ENCODE peak calls at places on chromosomes 4 and X, in eight cellular contexts. V is BJ, O is neural crest cell, W is RWPE2, J is IMR-90, M is GM13977, N is HFF-Myc, S is endodermal cell. Y is an unnamed sample.

GRCh38 chr4:6591781-6592180 is 16.8 kb downstream of the MAN2B2 start:
- DNase-seq in V (no peak), O (no peak), W (no peak), J (no peak), M (no peak), N (no peak), S (no peak), Y (no peak)

GRCh38 chr4:6986067-6986780 is 56.9 kb upstream of the TADA2B start:
- DNase-seq in V (no peak), O (no peak), W (no peak), J (peak; percentile 84), M (no peak), N (no peak), S (peak; percentile 74), Y (no peak)

GRCh38 chr4:52996261-52997131 is 134.4 kb downstream of the RASL11B start:
- DNase-seq in V (no peak), O (no peak), W (no peak), J (peak; percentile 67), M (no peak), N (no peak), S (no peak), Y (no peak)

GRCh38 chrX:108671526-108671925 is 64.8 kb downstream of the IRS4 start:
- DNase-seq in V (no peak), O (no peak), W (no peak), J (no peak), M (no peak), N (no peak), S (no peak), Y (no peak)

GRCh38 chr4:184750926-184751584 is 17.2 kb upstream of the CENPU start:
- DNase-seq in V (no peak), O (no peak), W (no peak), J (no peak), M (no peak), N (no peak), S (no peak), Y (no peak)

GRCh38 chr4:164997941-164998340 is 20.5 kb upstream of the TRIM61 start:
- DNase-seq in V (no peak), O (no peak), W (no peak), J (no peak), M (no peak), N (no peak), S (no peak), Y (no peak)

GRCh38 chrX:98057176-98057575 is 1173.5 kb downstream of the RPA4 start:
- DNase-seq in V (no peak), O (no peak), W (no peak), J (no peak), M (no peak), N (no peak), S (no peak), Y (no peak)

GRCh38 chr4:142408003-142408441 is 438.1 kb downstream of the INPP4B start:
- DNase-seq in V (peak; percentile 85), O (no peak), W (peak; percentile 89), J (no peak), M (no peak), N (no peak), S (no peak), Y (no peak)

GRCh38 chrX:120671963-120672362 is 42.1 kb upstream of the C1GALT1C1 start:
- DNase-seq in V (no peak), O (no peak), W (no peak), J (no peak), M (no peak), N (no peak), S (no peak), Y (no peak)

GRCh38 chr4:104491396-104491821 is 3.3 kb downstream of the CXXC4 start:
- DNase-seq in V (no peak), O (peak; percentile 54), W (no peak), J (no peak), M (peak; percentile 58), N (no peak), S (peak; percentile 86), Y (peak; percentile 68)

GRCh38 chr4:1535926-1536578 is 129.8 kb upstream of the NKX1-1 start:
- DNase-seq in V (no peak), O (no peak), W (no peak), J (no peak), M (no peak), N (no peak), S (no peak), Y (peak; percentile 91)

GRCh38 chr4:40003986-40004385 is 26.3 kb upstream of the PDS5A start:
- DNase-seq in V (peak; percentile 2), O (no peak), W (no peak), J (peak; percentile 88), M (no peak), N (peak; percentile 16), S (no peak), Y (no peak)

GRCh38 chrX:110146521-110146920 is 143.6 kb downstream of the TMEM164 start:
- DNase-seq in V (no peak), O (peak; percentile 47), W (no peak), J (peak; percentile 48), M (peak; percentile 51), N (peak; percentile 22), S (peak; percentile 68), Y (no peak)

GRCh38 chr4:70703695-70704332 is 15.5 kb downstream of the UTP3 start:
- DNase-seq in V (no peak), O (no peak), W (no peak), J (peak; percentile 83), M (peak; percentile 20), N (no peak), S (no peak), Y (no peak)

GRCh38 chr4:165838575-165838974 is 34.5 kb upstream of the TLL1 start:
- DNase-seq in V (no peak), O (no peak), W (no peak), J (no peak), M (no peak), N (no peak), S (no peak), Y (no peak)

GRCh38 chr4:181897935-181898334 is 345.3 kb upstream of the TENM3 start:
- DNase-seq in V (peak; percentile 93), O (no peak), W (no peak), J (peak; percentile 91), M (no peak), N (no peak), S (no peak), Y (no peak)

GRCh38 chrX:84611843-84612636 is 109.8 kb upstream of the HDX start:
- DNase-seq in V (no peak), O (no peak), W (no peak), J (no peak), M (no peak), N (no peak), S (no peak), Y (no peak)

GRCh38 chrX:19912-20571 is 261.1 kb upstream of the PLCXD1 start:
- DNase-seq in V (no peak), O (no peak), W (peak; percentile 22), J (no peak), M (no peak), N (no peak), S (peak; percentile 51), Y (no peak)

GRCh38 chr4:80081566-80081965 is 8.5 kb upstream of the ANTXR2 start:
- DNase-seq in V (no peak), O (no peak), W (no peak), J (no peak), M (no peak), N (no peak), S (no peak), Y (no peak)

GRCh38 chr4:41957634-41958033 is 22.4 kb downstream of the TMEM33 start:
- DNase-seq in V (no peak), O (no peak), W (no peak), J (peak; percentile 5), M (peak; percentile 45), N (no peak), S (no peak), Y (no peak)

GRCh38 chr4:47690611-47691010 is 147.3 kb downstream of the CORIN start:
- DNase-seq in V (no peak), O (no peak), W (no peak), J (no peak), M (no peak), N (no peak), S (no peak), Y (no peak)

GRCh38 chr4:109355835-109356234 is 53.4 kb upstream of the COL25A1 start:
- DNase-seq in V (no peak), O (no peak), W (no peak), J (no peak), M (no peak), N (no peak), S (no peak), Y (no peak)

DNA sequence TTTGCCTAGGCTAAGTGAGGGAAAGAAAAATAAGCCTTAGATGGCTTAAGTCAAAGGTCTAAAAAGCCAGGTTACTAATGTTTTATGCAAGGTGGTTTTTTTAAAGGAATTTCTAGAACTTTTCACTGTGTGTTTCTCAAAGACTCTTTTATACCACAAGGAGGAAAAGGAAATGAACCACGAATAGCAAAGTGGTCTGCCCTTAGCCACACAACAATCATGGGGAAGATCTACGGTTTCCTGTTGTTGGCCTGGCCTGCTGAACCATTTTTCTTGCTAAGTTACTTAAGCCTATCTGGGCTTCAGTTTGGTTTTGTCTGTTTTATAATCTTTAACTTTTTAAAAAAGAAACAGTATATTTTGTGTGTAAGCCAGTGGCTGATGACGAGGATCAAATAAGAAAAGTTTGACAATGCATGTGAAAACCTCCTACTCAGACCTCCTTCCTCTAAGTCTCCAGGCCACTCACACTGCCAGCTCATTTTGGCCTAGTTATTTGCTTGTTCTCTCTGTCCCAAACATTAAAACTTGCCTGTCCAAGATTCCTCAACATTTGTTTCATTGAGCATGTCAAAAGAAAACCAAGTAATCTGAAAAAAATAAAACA is 56.7 kb upstream of the COL25A1 start:
- DNase-seq in V (no peak), O (no peak), W (no peak), J (no peak), M (no peak), N (no peak), S (no peak), Y (no peak)
- TF ChIP-seq CTCF in V (no peak), O (no peak), W (no peak), J (no peak), M (no peak), N (no peak), S (no peak), Y (no peak)

DNA sequence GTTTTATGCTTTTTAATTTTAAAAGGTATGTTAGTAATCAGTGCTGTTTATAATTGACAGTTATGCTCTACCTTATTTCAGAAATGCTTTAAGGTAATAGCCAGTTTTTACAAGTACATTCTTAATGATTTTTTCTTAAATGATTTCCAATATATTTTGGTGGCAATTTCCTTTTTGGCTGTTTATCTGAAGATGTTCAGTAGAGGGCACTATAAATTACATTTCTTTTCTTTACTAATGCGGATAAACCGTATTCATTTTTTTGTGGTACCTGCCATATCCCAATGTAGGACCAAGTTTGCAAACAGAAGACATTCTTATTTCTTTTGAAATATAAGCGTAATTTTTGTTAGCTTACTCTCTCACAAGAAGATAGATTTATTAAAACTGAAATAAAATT is 65.4 kb downstream of the CCKAR start:
- DNase-seq in V (no peak), O (no peak), W (no peak), J (no peak), M (no peak), N (no peak), S (no peak), Y (no peak)
- TF ChIP-seq CTCF in V (peak; percentile 2), O (peak; percentile 42), W (no peak), J (peak; percentile 26), M (no peak), N (no peak), S (peak; percentile 52), Y (peak; percentile 78)

GRCh38 chrX:103413981-103414380 is 37.6 kb downstream of the BEX3 start:
- DNase-seq in V (no peak), O (no peak), W (no peak), J (no peak), M (no peak), N (no peak), S (no peak), Y (no peak)
- TF ChIP-seq CTCF in V (no peak), O (no peak), W (no peak), J (no peak), M (no peak), N (no peak), S (no peak), Y (no peak)

GRCh38 chr4:8238515-8239053 is 31.0 kb upstream of the HTRA3 start:
- DNase-seq in V (no peak), O (peak; percentile 29), W (no peak), J (no peak), M (peak; percentile 63), N (no peak), S (peak; percentile 87), Y (no peak)
- TF ChIP-seq CTCF in V (peak; percentile 49), O (peak; percentile 60), W (peak; percentile 32), J (peak; percentile 39), M (peak; percentile 38), N (peak; percentile 32), S (peak; percentile 88), Y (peak; percentile 73)